ENCODE peak calls at places on chromosomes 4 and X, in ten cellular contexts. One of them, this sample, is unnamed.

GRCh38 chr4:143399113-143399949 is 62.7 kb downstream of the GAB1 start:
- DNase-seq in GM20000: peak
- DNase-seq in HCT116: peak
- DNase-seq in fibroblast of lung: peak
- DNase-seq in astrocyte of the cerebellum: no peak
- DNase-seq in CD14-positive monocyte: no peak
- DNase-seq in heart left ventricle: no peak
- DNase-seq in suprapubic skin: no peak
- DNase-seq in foreskin keratinocyte: no peak
- DNase-seq in pancreas: no peak
- DNase-seq in this sample: no peak

GRCh38 chr4:176001171-176002006 is 64.3 kb upstream of the WDR17 start:
- DNase-seq in GM20000: no peak
- DNase-seq in HCT116: peak
- DNase-seq in fibroblast of lung: peak
- DNase-seq in astrocyte of the cerebellum: peak
- DNase-seq in CD14-positive monocyte: no peak
- DNase-seq in heart left ventricle: peak
- DNase-seq in suprapubic skin: no peak
- DNase-seq in foreskin keratinocyte: peak
- DNase-seq in pancreas: peak
- DNase-seq in this sample: peak

GRCh38 chr4:23602720-23603119 is 287.1 kb downstream of the PPARGC1A start:
- DNase-seq in GM20000: no peak
- DNase-seq in HCT116: no peak
- DNase-seq in fibroblast of lung: no peak
- DNase-seq in astrocyte of the cerebellum: no peak
- DNase-seq in CD14-positive monocyte: no peak
- DNase-seq in heart left ventricle: no peak
- DNase-seq in suprapubic skin: no peak
- DNase-seq in foreskin keratinocyte: no peak
- DNase-seq in pancreas: no peak
- DNase-seq in this sample: no peak

GRCh38 chrX:111881715-111882114 is 5.7 kb downstream of the TRPC5OS start:
- DNase-seq in GM20000: no peak
- DNase-seq in HCT116: no peak
- DNase-seq in fibroblast of lung: no peak
- DNase-seq in astrocyte of the cerebellum: no peak
- DNase-seq in CD14-positive monocyte: no peak
- DNase-seq in heart left ventricle: no peak
- DNase-seq in suprapubic skin: no peak
- DNase-seq in foreskin keratinocyte: no peak
- DNase-seq in pancreas: no peak
- DNase-seq in this sample: no peak

GRCh38 chrX:3690140-3690539 is 23.3 kb downstream of the PRKX start:
- DNase-seq in GM20000: no peak
- DNase-seq in HCT116: no peak
- DNase-seq in fibroblast of lung: peak
- DNase-seq in astrocyte of the cerebellum: no peak
- DNase-seq in CD14-positive monocyte: no peak
- DNase-seq in heart left ventricle: no peak
- DNase-seq in suprapubic skin: no peak
- DNase-seq in foreskin keratinocyte: no peak
- DNase-seq in pancreas: no peak
- DNase-seq in this sample: no peak

GRCh38 chr4:120266602-120267001 is 200.0 kb upstream of the MAD2L1 start:
- DNase-seq in GM20000: no peak
- DNase-seq in HCT116: no peak
- DNase-seq in fibroblast of lung: no peak
- DNase-seq in astrocyte of the cerebellum: no peak
- DNase-seq in CD14-positive monocyte: no peak
- DNase-seq in heart left ventricle: no peak
- DNase-seq in suprapubic skin: no peak
- DNase-seq in foreskin keratinocyte: peak
- DNase-seq in pancreas: no peak
- DNase-seq in this sample: no peak

GRCh38 chr4:153483432-153484418 is 17.6 kb downstream of the TMEM131L start:
- DNase-seq in GM20000: no peak
- DNase-seq in HCT116: no peak
- DNase-seq in fibroblast of lung: peak
- DNase-seq in astrocyte of the cerebellum: no peak
- DNase-seq in CD14-positive monocyte: no peak
- DNase-seq in heart left ventricle: no peak
- DNase-seq in suprapubic skin: no peak
- DNase-seq in foreskin keratinocyte: no peak
- DNase-seq in pancreas: no peak
- DNase-seq in this sample: no peak

GRCh38 chr4:154622598-154622997 is 10.1 kb upstream of the FGG start:
- DNase-seq in GM20000: peak
- DNase-seq in HCT116: peak
- DNase-seq in fibroblast of lung: peak
- DNase-seq in astrocyte of the cerebellum: peak
- DNase-seq in CD14-positive monocyte: no peak
- DNase-seq in heart left ventricle: no peak
- DNase-seq in suprapubic skin: no peak
- DNase-seq in foreskin keratinocyte: peak
- DNase-seq in pancreas: no peak
- DNase-seq in this sample: peak

GRCh38 chrX:17597836-17598434 is 139.4 kb upstream of the SCML1 start:
- DNase-seq in GM20000: no peak
- DNase-seq in HCT116: no peak
- DNase-seq in fibroblast of lung: peak
- DNase-seq in astrocyte of the cerebellum: peak
- DNase-seq in CD14-positive monocyte: no peak
- DNase-seq in heart left ventricle: peak
- DNase-seq in suprapubic skin: peak
- DNase-seq in foreskin keratinocyte: no peak
- DNase-seq in pancreas: peak
- DNase-seq in this sample: no peak

GRCh38 chr4:16779028-16779675 is 119.3 kb downstream of the LDB2 start:
- DNase-seq in GM20000: no peak
- DNase-seq in HCT116: no peak
- DNase-seq in fibroblast of lung: peak
- DNase-seq in astrocyte of the cerebellum: peak
- DNase-seq in CD14-positive monocyte: no peak
- DNase-seq in heart left ventricle: no peak
- DNase-seq in suprapubic skin: no peak
- DNase-seq in foreskin keratinocyte: no peak
- DNase-seq in pancreas: no peak
- DNase-seq in this sample: no peak

GRCh38 chr4:38179690-38180299 is 219.6 kb downstream of the PTTG2 start:
- DNase-seq in GM20000: peak
- DNase-seq in HCT116: no peak
- DNase-seq in fibroblast of lung: peak
- DNase-seq in astrocyte of the cerebellum: peak
- DNase-seq in CD14-positive monocyte: peak
- DNase-seq in heart left ventricle: peak
- DNase-seq in suprapubic skin: no peak
- DNase-seq in foreskin keratinocyte: peak
- DNase-seq in pancreas: peak
- DNase-seq in this sample: peak

GRCh38 chrX:21744060-21744459 is 13.9 kb downstream of the SMPX start:
- DNase-seq in GM20000: no peak
- DNase-seq in HCT116: no peak
- DNase-seq in fibroblast of lung: no peak
- DNase-seq in astrocyte of the cerebellum: no peak
- DNase-seq in CD14-positive monocyte: no peak
- DNase-seq in heart left ventricle: no peak
- DNase-seq in suprapubic skin: no peak
- DNase-seq in foreskin keratinocyte: no peak
- DNase-seq in pancreas: no peak
- DNase-seq in this sample: no peak

GRCh38 chr4:16820304-16820703 is 78.1 kb downstream of the LDB2 start:
- DNase-seq in GM20000: no peak
- DNase-seq in HCT116: no peak
- DNase-seq in fibroblast of lung: no peak
- DNase-seq in astrocyte of the cerebellum: no peak
- DNase-seq in CD14-positive monocyte: no peak
- DNase-seq in heart left ventricle: peak
- DNase-seq in suprapubic skin: no peak
- DNase-seq in foreskin keratinocyte: peak
- DNase-seq in pancreas: no peak
- DNase-seq in this sample: no peak

GRCh38 chr4:183249854-183250253 is 70.2 kb downstream of the CLDN22 start:
- DNase-seq in GM20000: peak
- DNase-seq in HCT116: no peak
- DNase-seq in fibroblast of lung: peak
- DNase-seq in astrocyte of the cerebellum: peak
- DNase-seq in CD14-positive monocyte: no peak
- DNase-seq in heart left ventricle: no peak
- DNase-seq in suprapubic skin: no peak
- DNase-seq in foreskin keratinocyte: peak
- DNase-seq in pancreas: no peak
- DNase-seq in this sample: peak
- TF ChIP-seq CTCF in GM20000: no peak
- TF ChIP-seq CTCF in HCT116: peak
- TF ChIP-seq CTCF in fibroblast of lung: peak
- TF ChIP-seq CTCF in astrocyte of the cerebellum: peak
- TF ChIP-seq CTCF in CD14-positive monocyte: no peak
- TF ChIP-seq CTCF in heart left ventricle: peak
- TF ChIP-seq CTCF in suprapubic skin: no peak
- TF ChIP-seq CTCF in foreskin keratinocyte: peak
- TF ChIP-seq CTCF in pancreas: no peak
- TF ChIP-seq CTCF in this sample: peak

DNA sequence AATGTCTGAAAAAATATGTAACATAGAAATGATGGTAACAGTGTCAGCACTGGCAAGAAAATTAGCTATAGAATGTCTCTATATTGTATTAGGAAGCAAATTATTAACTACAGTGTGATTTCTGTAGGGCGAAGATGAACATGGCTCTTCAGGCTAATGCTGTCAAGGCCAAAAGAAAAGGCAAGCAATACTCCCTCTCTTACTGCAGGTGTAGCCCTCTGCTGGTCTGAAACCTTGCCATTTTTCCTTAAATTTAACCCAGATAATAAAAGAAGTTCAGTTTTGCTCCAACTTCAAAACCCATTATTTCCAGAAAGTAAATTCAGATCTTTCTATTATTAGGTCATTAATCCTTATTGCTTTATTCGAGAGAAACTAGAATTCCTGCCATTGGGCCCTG is 215.9 kb downstream of the LRBA start:
- DNase-seq in GM20000: no peak
- DNase-seq in HCT116: no peak
- DNase-seq in fibroblast of lung: peak
- DNase-seq in astrocyte of the cerebellum: no peak
- DNase-seq in CD14-positive monocyte: no peak
- DNase-seq in heart left ventricle: no peak
- DNase-seq in suprapubic skin: no peak
- DNase-seq in foreskin keratinocyte: no peak
- DNase-seq in pancreas: no peak
- DNase-seq in this sample: no peak
- TF ChIP-seq CTCF in GM20000: no peak
- TF ChIP-seq CTCF in HCT116: peak
- TF ChIP-seq CTCF in fibroblast of lung: no peak
- TF ChIP-seq CTCF in astrocyte of the cerebellum: peak
- TF ChIP-seq CTCF in CD14-positive monocyte: no peak
- TF ChIP-seq CTCF in heart left ventricle: no peak
- TF ChIP-seq CTCF in suprapubic skin: no peak
- TF ChIP-seq CTCF in foreskin keratinocyte: peak
- TF ChIP-seq CTCF in pancreas: no peak
- TF ChIP-seq CTCF in this sample: no peak

GRCh38 chrX:131728295-131729145 is 184.6 kb downstream of the OR13H1 start:
- DNase-seq in GM20000: no peak
- DNase-seq in HCT116: no peak
- DNase-seq in fibroblast of lung: no peak
- DNase-seq in astrocyte of the cerebellum: peak
- DNase-seq in CD14-positive monocyte: no peak
- DNase-seq in heart left ventricle: no peak
- DNase-seq in suprapubic skin: no peak
- DNase-seq in foreskin keratinocyte: no peak
- DNase-seq in pancreas: peak
- DNase-seq in this sample: peak

GRCh38 chrX:131725001-131725654 is 181.3 kb downstream of the OR13H1 start:
- DNase-seq in GM20000: no peak
- DNase-seq in HCT116: no peak
- DNase-seq in fibroblast of lung: no peak
- DNase-seq in astrocyte of the cerebellum: no peak
- DNase-seq in CD14-positive monocyte: no peak
- DNase-seq in heart left ventricle: no peak
- DNase-seq in suprapubic skin: no peak
- DNase-seq in foreskin keratinocyte: no peak
- DNase-seq in pancreas: no peak
- DNase-seq in this sample: no peak

GRCh38 chrX:131727778-131728177 is 183.9 kb downstream of the OR13H1 start:
- DNase-seq in GM20000: no peak
- DNase-seq in HCT116: no peak
- DNase-seq in fibroblast of lung: no peak
- DNase-seq in astrocyte of the cerebellum: no peak
- DNase-seq in CD14-positive monocyte: no peak
- DNase-seq in heart left ventricle: no peak
- DNase-seq in suprapubic skin: no peak
- DNase-seq in foreskin keratinocyte: no peak
- DNase-seq in pancreas: no peak
- DNase-seq in this sample: no peak

GRCh38 chrX:131724292-131724691 is 180.4 kb downstream of the OR13H1 start:
- DNase-seq in GM20000: no peak
- DNase-seq in HCT116: no peak
- DNase-seq in fibroblast of lung: no peak
- DNase-seq in astrocyte of the cerebellum: no peak
- DNase-seq in CD14-positive monocyte: no peak
- DNase-seq in heart left ventricle: no peak
- DNase-seq in suprapubic skin: no peak
- DNase-seq in foreskin keratinocyte: no peak
- DNase-seq in pancreas: no peak
- DNase-seq in this sample: no peak

GRCh38 chrX:131729295-131729694 is 185.4 kb downstream of the OR13H1 start:
- DNase-seq in GM20000: no peak
- DNase-seq in HCT116: no peak
- DNase-seq in fibroblast of lung: no peak
- DNase-seq in astrocyte of the cerebellum: peak
- DNase-seq in CD14-positive monocyte: no peak
- DNase-seq in heart left ventricle: no peak
- DNase-seq in suprapubic skin: no peak
- DNase-seq in foreskin keratinocyte: no peak
- DNase-seq in pancreas: peak
- DNase-seq in this sample: peak
- TF ChIP-seq CTCF in GM20000: no peak
- TF ChIP-seq CTCF in HCT116: no peak
- TF ChIP-seq CTCF in fibroblast of lung: no peak
- TF ChIP-seq CTCF in astrocyte of the cerebellum: peak
- TF ChIP-seq CTCF in CD14-positive monocyte: no peak
- TF ChIP-seq CTCF in heart left ventricle: no peak
- TF ChIP-seq CTCF in suprapubic skin: peak
- TF ChIP-seq CTCF in foreskin keratinocyte: no peak
- TF ChIP-seq CTCF in pancreas: no peak
- TF ChIP-seq CTCF in this sample: peak

DNA sequence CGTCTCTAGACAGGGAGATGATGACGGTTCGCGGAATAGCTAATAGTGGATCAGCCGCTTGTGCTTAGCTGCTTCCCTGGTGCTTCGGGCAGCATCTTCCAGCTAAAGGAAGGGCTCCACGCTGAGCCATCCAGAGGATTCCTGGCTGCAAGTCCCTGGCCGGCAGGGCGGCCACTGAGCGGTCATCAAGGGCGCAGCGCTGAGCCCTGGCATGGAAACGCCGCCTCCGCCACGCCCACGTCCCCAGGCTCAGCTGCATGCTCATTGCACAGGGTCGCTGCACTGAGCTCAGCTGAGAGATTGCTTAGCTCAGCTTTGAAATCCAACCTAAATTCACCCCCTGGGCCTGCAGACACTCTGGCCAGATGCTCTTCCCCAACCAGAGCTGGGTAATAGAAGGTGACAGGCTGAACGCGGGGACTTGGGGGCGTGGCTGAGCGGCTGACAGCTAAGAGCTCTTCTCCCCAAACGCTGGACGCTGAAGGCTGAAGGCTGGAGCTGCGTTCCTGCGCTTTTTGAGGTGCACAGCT is 118.2 kb upstream of the KIT start:
- DNase-seq in GM20000: no peak
- DNase-seq in HCT116: no peak
- DNase-seq in fibroblast of lung: peak
- DNase-seq in astrocyte of the cerebellum: no peak
- DNase-seq in CD14-positive monocyte: no peak
- DNase-seq in heart left ventricle: peak
- DNase-seq in suprapubic skin: peak
- DNase-seq in foreskin keratinocyte: no peak
- DNase-seq in pancreas: peak
- DNase-seq in this sample: no peak
- TF ChIP-seq CTCF in GM20000: no peak
- TF ChIP-seq CTCF in HCT116: no peak
- TF ChIP-seq CTCF in fibroblast of lung: no peak
- TF ChIP-seq CTCF in astrocyte of the cerebellum: no peak
- TF ChIP-seq CTCF in CD14-positive monocyte: no peak
- TF ChIP-seq CTCF in heart left ventricle: peak
- TF ChIP-seq CTCF in suprapubic skin: no peak
- TF ChIP-seq CTCF in foreskin keratinocyte: no peak
- TF ChIP-seq CTCF in pancreas: no peak
- TF ChIP-seq CTCF in this sample: no peak